ENCODE peak calls at places on chromosomes 4 and X, in eight cellular contexts. A, S, Q, D, B, W, M and N are unnamed samples.

GRCh38 chr4:1511441-1512041 is 105.3 kb upstream of the NKX1-1 start:
- DNase-seq in D (no peak), S (no peak), M (no peak), A (peak; percentile 56), W (peak; percentile 19), B (peak; percentile 45), Q (no peak), N (no peak)

GRCh38 chrX:4380710-4381109 is 667.3 kb upstream of the PRKX start:
- DNase-seq in Q (no peak), M (no peak), W (no peak), B (no peak), A (no peak), D (no peak), S (no peak), N (no peak)

GRCh38 chr4:111689731-111690130 is 455.5 kb upstream of the FAM241A start:
- DNase-seq in A (no peak), W (no peak), M (no peak), D (no peak), Q (no peak), S (no peak), B (no peak), N (no peak)

GRCh38 chr4:152944678-152945320 is 8.7 kb downstream of the FHDC1 start:
- DNase-seq in S (no peak), Q (no peak), B (no peak), A (no peak), D (peak; percentile 24), W (no peak), M (no peak), N (no peak)

GRCh38 chr4:76755756-76756155 is 142.2 kb downstream of the SOWAHB start:
- DNase-seq in D (no peak), B (no peak), Q (no peak), M (no peak), S (no peak), A (no peak), W (no peak), N (no peak)

GRCh38 chr4:63528592-63528991 is 880.7 kb downstream of the TECRL start:
- DNase-seq in S (no peak), W (no peak), B (no peak), M (no peak), A (no peak), D (no peak), Q (no peak), N (no peak)

GRCh38 chr4:38993683-38994082 is 38.5 kb downstream of the TMEM156 start:
- DNase-seq in W (no peak), M (no peak), B (no peak), A (no peak), Q (no peak), D (no peak), S (no peak), N (no peak)

GRCh38 chrX:9997041-9997440 is 29.9 kb downstream of the CLDN34 start:
- DNase-seq in W (no peak), A (no peak), S (no peak), B (no peak), Q (no peak), D (no peak), M (no peak), N (no peak)

GRCh38 chr4:8297691-8298485 is 28.3 kb downstream of the HTRA3 start:
- DNase-seq in Q (no peak), S (no peak), B (peak; percentile 14), A (no peak), W (no peak), D (peak; percentile 4), M (no peak), N (no peak)

GRCh38 chr4:84499065-84499982 is at the start of gene NKX6-1:
- DNase-seq in D (peak; percentile 53), Q (peak; percentile 99), S (no peak), W (peak; percentile 17), B (peak; percentile 37), A (peak; percentile 90), M (peak; percentile 90), N (peak; percentile 90)

GRCh38 chr4:102169345-102169744 is 175.9 kb downstream of the SLC39A8 start:
- DNase-seq in Q (peak; percentile 61), A (no peak), M (peak; percentile 60), B (no peak), D (no peak), S (no peak), W (peak; percentile 6), N (peak; percentile 25)

GRCh38 chr4:40016007-40016406 is 38.3 kb upstream of the PDS5A start:
- DNase-seq in S (no peak), D (no peak), M (no peak), B (no peak), W (no peak), Q (no peak), A (no peak), N (no peak)

GRCh38 chrX:2423293-2423692 is 77.5 kb downstream of the DHRSX start:
- DNase-seq in W (no peak), A (no peak), B (no peak), S (no peak), M (no peak), Q (no peak), D (no peak), N (no peak)

GRCh38 chr4:48816971-48817370 is 13.9 kb upstream of the OCIAD1 start:
- DNase-seq in W (no peak), Q (no peak), M (no peak), S (no peak), B (no peak), A (no peak), D (no peak), N (no peak)

GRCh38 chr4:48073567-48074103 is 57.1 kb downstream of the NIPAL1 start:
- DNase-seq in W (no peak), D (no peak), A (no peak), B (no peak), M (no peak), S (no peak), Q (no peak), N (no peak)

GRCh38 chr4:156295676-156296075 is 342.0 kb upstream of the CTSO start:
- DNase-seq in W (no peak), B (no peak), A (no peak), D (no peak), S (no peak), M (no peak), Q (no peak), N (no peak)

GRCh38 chr4:148514041-148514440 is 71.8 kb upstream of the NR3C2 start:
- DNase-seq in S (no peak), M (no peak), B (no peak), A (no peak), Q (no peak), D (no peak), W (no peak), N (no peak)

GRCh38 chrX:120334137-120334536 is 22.9 kb upstream of the TMEM255A start:
- DNase-seq in B (no peak), Q (no peak), S (no peak), W (no peak), A (no peak), M (no peak), D (no peak), N (no peak)
- TF ChIP-seq CTCF in B (no peak), Q (no peak), S (no peak), W (no peak), A (no peak), M (no peak), D (no peak), N (no peak)

DNA sequence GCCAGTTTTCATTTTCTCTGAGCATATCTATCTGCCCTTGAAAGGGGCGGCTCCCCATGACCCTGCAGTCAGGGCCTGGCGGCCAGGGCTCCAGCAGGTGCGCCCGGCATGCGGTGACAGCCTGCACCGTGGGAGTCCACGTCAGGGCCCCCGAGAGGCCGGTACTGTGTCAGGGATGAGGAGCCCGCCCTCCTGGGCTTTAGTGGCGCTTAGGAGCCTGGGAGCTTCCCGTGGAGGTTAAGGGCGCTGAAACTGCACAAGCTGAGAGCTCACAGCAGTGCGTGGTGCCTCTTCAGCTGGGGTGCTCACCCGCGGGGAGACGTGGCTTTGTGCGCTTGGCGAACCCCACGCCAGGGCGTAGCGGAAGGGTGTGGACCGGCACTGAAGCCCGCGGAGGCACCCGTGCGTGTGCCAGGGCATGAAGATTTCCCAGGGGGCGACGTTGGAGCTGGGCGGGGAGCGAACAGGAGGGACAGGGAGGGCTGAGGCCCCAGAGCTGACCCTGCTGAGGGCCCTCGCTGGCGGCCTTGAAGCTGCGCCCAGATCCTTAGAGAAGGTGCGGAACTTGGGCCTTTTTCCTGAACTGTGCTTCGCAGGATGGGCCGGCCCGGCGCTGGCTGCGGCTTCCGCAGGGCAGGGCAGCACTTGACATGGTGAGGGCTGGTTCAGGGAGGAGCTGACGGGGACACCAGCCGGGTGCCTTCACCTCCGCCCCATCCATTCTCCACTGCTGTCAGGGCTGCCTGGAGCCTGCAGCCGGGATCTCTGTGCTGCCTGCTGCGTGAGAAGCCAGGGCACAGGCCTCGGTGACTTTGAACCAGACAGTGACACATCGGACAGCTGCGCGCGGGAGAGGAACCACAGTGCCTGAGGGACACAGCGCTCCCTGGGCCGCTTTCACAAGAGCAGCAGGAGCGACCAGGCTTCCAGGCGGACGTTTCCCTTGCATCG is 32.9 kb downstream of the HTT-AS start:
- DNase-seq in W (no peak), B (peak; percentile 67), D (peak; percentile 58), M (no peak), A (no peak), Q (no peak), S (peak; percentile 42), N (no peak)
- TF ChIP-seq CTCF in W (no peak), B (no peak), D (no peak), M (no peak), A (no peak), Q (no peak), S (no peak), N (no peak)

DNA sequence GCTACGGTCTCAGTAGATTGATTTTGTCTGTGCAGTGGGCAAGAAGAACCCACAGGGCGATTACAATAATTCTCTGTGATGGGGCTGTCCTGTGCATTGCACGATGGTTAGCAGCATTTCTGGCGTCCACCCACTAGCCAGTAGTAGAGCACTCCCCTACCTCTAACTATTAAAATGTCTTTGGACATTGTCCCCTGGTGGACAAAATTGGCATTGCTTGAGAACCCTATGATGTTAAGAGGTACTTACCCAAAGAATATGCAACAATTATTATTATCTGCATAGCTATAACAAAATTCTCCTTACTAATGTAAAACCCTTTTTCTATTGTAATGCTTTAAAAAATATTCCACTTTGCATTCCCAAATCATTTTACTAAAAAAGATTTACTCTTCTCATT is 109.5 kb upstream of the VCX3A start:
- DNase-seq in S (no peak), D (no peak), Q (no peak), W (no peak), A (no peak), B (no peak), M (peak; percentile 2), N (no peak)
- TF ChIP-seq CTCF in S (no peak), D (no peak), Q (peak; percentile 39), W (no peak), A (no peak), B (no peak), M (no peak), N (no peak)

DNA sequence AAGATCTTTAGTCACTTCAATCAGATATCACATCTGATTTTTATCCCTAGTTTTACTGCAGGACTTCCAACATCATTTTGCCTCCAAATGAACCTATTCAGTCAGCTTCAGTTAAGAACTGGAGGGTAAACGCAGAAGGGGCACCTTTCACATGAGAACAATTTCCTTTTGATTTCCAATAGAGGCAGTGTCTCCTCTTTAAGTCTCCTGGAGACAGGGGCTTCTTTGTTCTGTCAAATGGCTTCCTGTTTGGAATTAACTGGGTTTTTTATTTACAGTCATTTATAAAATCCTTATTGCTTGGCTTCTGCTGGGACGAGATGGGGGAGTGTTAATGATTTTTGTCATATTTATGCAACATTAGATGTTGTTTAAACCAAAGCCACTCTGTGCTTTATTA is 164.0 kb downstream of the STK32B start:
- DNase-seq in D (no peak), M (no peak), B (no peak), W (no peak), A (no peak), Q (peak; percentile 13), S (no peak), N (no peak)
- TF ChIP-seq CTCF in D (no peak), M (no peak), B (no peak), W (no peak), A (no peak), Q (no peak), S (no peak), N (no peak)

GRCh38 chrX:101462892-101463291 is 22.4 kb upstream of the ARMCX4 start:
- DNase-seq in S (no peak), A (no peak), W (no peak), Q (peak; percentile 3), M (no peak), B (no peak), D (no peak), N (no peak)
- TF ChIP-seq CTCF in S (no peak), A (no peak), W (peak; percentile 40), Q (peak; percentile 26), M (no peak), B (no peak), D (peak; percentile 12), N (peak; percentile 20)